ENCODE peak calls at places on chromosomes 1 and 21, in eight cellular contexts. E is bronchial epithelial cell, X is GM10248, L is heart left ventricle, Q is lower lobe of right lung, C is IMR-90, U is fibroblast of mammary gland, B is colonic mucosa. N is an unnamed sample.

GRCh38 chr1:171727778-171728177 is 14.1 kb downstream of the VAMP4 start:
- DNase-seq in E (no peak), X (no peak), L (no peak), Q (no peak), C (no peak), U (no peak), B (no peak), N (no peak)

GRCh38 chr1:12757836-12758235 is 11.8 kb downstream of the CFAP107 start:
- DNase-seq in E (no peak), X (no peak), L (no peak), Q (no peak), C (no peak), U (no peak), B (no peak), N (no peak)

GRCh38 chr21:26120833-26121232 is 49.7 kb downstream of the APP start:
- DNase-seq in E (peak; percentile 96), X (no peak), L (no peak), Q (no peak), C (no peak), U (peak; percentile 38), B (no peak), N (no peak)

GRCh38 chr1:36469163-36469562 is 5.0 kb upstream of the MRPS15 start:
- DNase-seq in E (no peak), X (no peak), L (no peak), Q (no peak), C (no peak), U (no peak), B (no peak), N (no peak)

GRCh38 chr1:38094711-38095336 is 48.2 kb upstream of the POU3F1 start:
- DNase-seq in E (no peak), X (no peak), L (no peak), Q (no peak), C (no peak), U (no peak), B (no peak), N (no peak)

GRCh38 chr1:52533710-52534109 is 19.2 kb downstream of the TUT4 start:
- DNase-seq in E (no peak), X (no peak), L (no peak), Q (no peak), C (no peak), U (no peak), B (no peak), N (no peak)

GRCh38 chr1:199335496-199335895 is 692.0 kb upstream of the NR5A2 start:
- DNase-seq in E (no peak), X (no peak), L (no peak), Q (no peak), C (peak; percentile 25), U (peak; percentile 11), B (no peak), N (no peak)

GRCh38 chr1:101187287-101187686 is 49.5 kb upstream of the S1PR1 start:
- DNase-seq in E (peak; percentile 41), X (no peak), L (no peak), Q (no peak), C (peak; percentile 72), U (peak; percentile 24), B (no peak), N (no peak)

GRCh38 chr1:243293941-243294722 is 38.3 kb downstream of the SDCCAG8 start:
- DNase-seq in E (peak; percentile 29), X (no peak), L (no peak), Q (no peak), C (no peak), U (no peak), B (no peak), N (no peak)

GRCh38 chr1:28792644-28793121 is 19.3 kb upstream of the OPRD1 start:
- DNase-seq in E (no peak), X (no peak), L (no peak), Q (no peak), C (no peak), U (no peak), B (no peak), N (no peak)
- TF ChIP-seq CTCF in E (no peak), X (no peak), L (no peak), Q (no peak), C (no peak), U (peak; percentile 7), B (peak; percentile 17), N (peak; percentile 39)

DNA sequence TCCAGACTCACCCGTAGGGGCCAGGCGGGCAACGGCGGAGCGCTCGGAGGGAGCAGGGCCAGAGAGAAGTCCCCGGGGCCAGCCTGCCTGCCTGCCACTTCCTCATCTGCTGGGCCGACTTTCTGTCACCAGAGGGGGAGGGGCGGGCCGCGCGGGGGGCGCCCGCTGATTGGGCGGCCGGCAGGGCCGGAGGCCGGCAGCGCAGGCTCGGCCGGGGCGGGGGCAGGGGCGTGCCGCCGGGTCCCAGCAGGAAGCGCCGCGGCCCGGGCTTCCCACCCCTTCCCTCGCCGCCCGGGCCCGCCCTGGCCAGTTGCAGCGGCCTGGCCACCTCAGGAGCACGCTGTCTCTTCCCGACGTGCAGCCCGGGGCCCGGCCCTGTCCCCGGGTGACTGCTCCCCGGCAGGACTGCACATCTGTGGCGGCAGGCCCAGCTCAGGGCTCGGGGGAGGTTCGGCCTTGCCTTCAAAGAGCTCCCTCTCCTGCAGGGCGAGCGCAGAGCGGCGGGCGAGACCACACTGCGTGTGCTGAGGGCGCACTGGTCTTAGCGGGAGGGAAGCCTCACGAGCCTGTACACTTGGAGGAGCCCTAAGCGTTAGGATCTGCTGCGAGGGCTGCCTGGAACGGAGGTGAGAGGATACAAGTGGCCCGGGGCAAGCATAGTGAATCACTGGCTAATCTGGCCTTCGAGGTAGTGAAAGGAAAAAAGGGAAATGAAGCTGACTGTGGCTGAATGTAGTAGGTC is at the start of gene ELOVL1:
- DNase-seq in E (peak; percentile 88), X (peak; percentile 97), L (peak; percentile 97), Q (peak; percentile 96), C (peak; percentile 80), U (peak; percentile 76), B (peak; percentile 94), N (peak; percentile 86)
- TF ChIP-seq CTCF in E (peak; percentile 41), X (peak; percentile 24), L (no peak), Q (no peak), C (peak; percentile 34), U (peak; percentile 7), B (no peak), N (peak; percentile 31)

GRCh38 chr1:113452921-113453770 is 62.8 kb downstream of the MAGI3 start:
- DNase-seq in E (peak; percentile 60), X (peak; percentile 13), L (no peak), Q (no peak), C (peak; percentile 66), U (peak; percentile 71), B (peak; percentile 26), N (no peak)
- TF ChIP-seq CTCF in E (peak; percentile 46), X (peak; percentile 29), L (peak; percentile 27), Q (peak; percentile 36), C (peak; percentile 55), U (peak; percentile 69), B (peak; percentile 37), N (peak; percentile 56)

GRCh38 chr1:214923516-214923915 is 159.0 kb upstream of the KCNK2 start:
- DNase-seq in E (no peak), X (no peak), L (no peak), Q (no peak), C (no peak), U (no peak), B (no peak), N (no peak)
- TF ChIP-seq CTCF in E (no peak), X (no peak), L (no peak), Q (no peak), C (no peak), U (no peak), B (no peak), N (no peak)

DNA sequence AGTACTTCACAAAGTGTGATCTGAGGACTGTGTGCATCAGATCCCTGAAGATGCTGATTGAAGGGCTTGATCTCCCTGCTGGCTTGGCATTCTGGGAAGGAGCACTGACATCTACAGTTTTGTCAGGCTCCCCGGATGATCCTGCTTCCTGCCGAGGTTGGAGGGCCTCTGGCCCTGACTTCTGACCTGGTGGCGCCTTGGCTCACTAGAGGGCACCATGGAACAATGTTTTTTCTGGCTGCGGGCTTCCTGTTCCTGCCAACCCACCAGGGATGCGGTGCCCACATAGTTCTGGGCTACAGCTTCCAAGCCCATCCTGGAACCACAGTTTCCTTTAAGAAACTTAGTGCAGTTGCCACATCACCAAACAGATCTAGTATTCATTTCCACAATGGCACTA is 38.8 kb upstream of the RASAL2 start:
- DNase-seq in E (peak; percentile 40), X (no peak), L (peak; percentile 69), Q (peak; percentile 72), C (no peak), U (peak; percentile 48), B (peak; percentile 71), N (no peak)
- TF ChIP-seq CTCF in E (peak; percentile 50), X (peak; percentile 38), L (peak; percentile 55), Q (peak; percentile 53), C (no peak), U (peak; percentile 27), B (peak; percentile 10), N (peak; percentile 11)

DNA sequence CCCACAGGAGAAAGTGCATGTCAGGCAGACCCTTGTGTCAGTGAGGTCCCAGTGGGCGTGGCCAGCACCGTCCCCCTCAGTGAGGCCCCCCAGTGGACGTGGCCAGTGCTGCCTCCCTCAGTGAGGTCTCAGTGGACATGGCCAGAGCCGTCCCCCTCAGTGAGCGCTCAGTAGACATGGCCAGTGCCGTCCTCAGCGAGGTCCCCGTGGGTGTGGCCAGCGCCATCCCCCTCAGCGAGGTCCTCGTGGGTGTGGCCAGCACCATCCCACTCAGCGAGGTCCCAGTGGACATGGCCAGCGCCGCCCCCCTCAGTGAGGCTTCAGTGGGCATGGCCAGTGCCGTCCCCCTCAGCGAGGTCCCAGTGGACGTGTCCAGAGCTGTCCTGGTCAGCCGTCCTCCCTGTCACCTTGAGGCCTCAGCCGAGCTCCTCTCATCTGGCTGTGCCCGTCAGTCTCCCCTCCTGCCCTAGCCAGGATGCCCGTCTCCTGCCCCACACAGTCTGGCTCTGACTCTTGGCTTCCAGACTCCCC is 35.5 kb downstream of the PDE9A start:
- DNase-seq in E (no peak), X (no peak), L (peak; percentile 60), Q (no peak), C (no peak), U (no peak), B (no peak), N (no peak)
- TF ChIP-seq CTCF in E (no peak), X (no peak), L (no peak), Q (no peak), C (no peak), U (no peak), B (no peak), N (no peak)